ENCODE peak calls at places on chromosomes 2 and 18, in nine cellular contexts. O, K, D, V, E, H, Q, Z and P are unnamed samples. For H3K9me3, the result is how much of the 10 kb centered on the place peaks cover.

GRCh38 chr2:24400207-24400907 is 40.0 kb upstream of the ITSN2 start:
- DNase-seq in E (no peak), H (no peak), V (no peak), O (no peak), K (no peak), Q (no peak), D (no peak), Z (no peak), P (no peak)

GRCh38 chr2:146666336-146666735 is 1178.5 kb upstream of the ACVR2A start:
- DNase-seq in D (no peak), O (no peak), H (no peak), Q (no peak), K (peak), Z (no peak), V (no peak), E (no peak), P (no peak)

GRCh38 chr18:70288851-70289328 is at the start of gene SOCS6:
- DNase-seq in H (peak), V (peak), Q (peak), D (peak), Z (no peak), E (no peak), O (peak), K (peak), P (peak)

GRCh38 chr2:74872310-74872923 is 38.5 kb downstream of the HK2 start:
- DNase-seq in E (no peak), H (no peak), D (no peak), K (no peak), Z (no peak), O (no peak), Q (no peak), V (no peak), P (no peak)

GRCh38 chr2:68918497-68918896 is 34.2 kb downstream of the GKN2 start:
- DNase-seq in K (peak), E (no peak), V (no peak), H (no peak), D (no peak), Q (no peak), Z (no peak), O (no peak), P (no peak)

GRCh38 chr18:26103579-26103978 is 13.2 kb upstream of the SS18 start:
- DNase-seq in D (peak), H (no peak), Z (no peak), K (no peak), Q (no peak), O (no peak), E (peak), V (no peak), P (no peak)

GRCh38 chr2:49403722-49404507 is 249.6 kb upstream of the FSHR start:
- DNase-seq in V (no peak), Q (no peak), E (no peak), D (no peak), O (no peak), H (no peak), K (no peak), Z (no peak), P (no peak)

GRCh38 chr2:232229296-232229916 is 149.1 kb upstream of the ALPP start:
- DNase-seq in O (peak), D (no peak), H (no peak), Z (no peak), E (no peak), K (peak), Q (no peak), V (no peak), P (peak)

GRCh38 chr2:219358170-219359075 is 25.9 kb upstream of the RESP18 start:
- DNase-seq in K (no peak), E (no peak), Z (no peak), V (no peak), O (no peak), Q (no peak), D (no peak), H (peak), P (peak)

GRCh38 chr2:134181219-134181618 is 72.7 kb upstream of the MGAT5 start:
- DNase-seq in E (no peak), H (no peak), V (no peak), D (peak), O (no peak), K (no peak), Z (no peak), Q (peak), P (no peak)

GRCh38 chr2:220162320-220162719 is 534.9 kb downstream of the SLC4A3 start:
- DNase-seq in D (no peak), Z (no peak), V (no peak), K (no peak), O (no peak), E (no peak), H (no peak), Q (no peak), P (no peak)

GRCh38 chr18:48826806-48827205 is 124.0 kb downstream of the SMAD7 start:
- DNase-seq in D (no peak), Q (peak), V (peak), Z (no peak), K (no peak), H (peak), O (no peak), E (no peak), P (peak)

GRCh38 chr2:232525796-232526195 is at the start of gene CHRND:
- DNase-seq in E (no peak), H (no peak), Q (no peak), D (no peak), O (peak), Z (no peak), K (no peak), V (no peak), P (peak)

GRCh38 chr2:79723830-79724229 is 211.0 kb downstream of the CTNNA2 start:
- DNase-seq in K (peak), Z (no peak), V (no peak), Q (no peak), E (no peak), O (no peak), D (no peak), H (no peak), P (no peak)

GRCh38 chr2:196431957-196432356 is 207.6 kb upstream of the CCDC150 start:
- DNase-seq in Q (no peak), Z (no peak), E (peak), K (peak), H (no peak), V (no peak), D (no peak), O (no peak), P (no peak)

GRCh38 chr2:129754831-129755230 is 224.6 kb upstream of the RAB6C start:
- DNase-seq in V (no peak), O (no peak), D (no peak), K (no peak), Z (no peak), Q (no peak), E (no peak), H (no peak), P (no peak)

GRCh38 chr2:16774980-16775963 is 109.6 kb upstream of the CYRIA start:
- DNase-seq in O (no peak), E (no peak), V (no peak), D (no peak), H (no peak), Q (no peak), Z (no peak), K (peak), P (no peak)

GRCh38 chr2:238523158-238524110 is 96.7 kb downstream of the ASB1 start:
- DNase-seq in V (no peak), Q (peak), H (no peak), O (no peak), Z (no peak), E (no peak), D (no peak), K (peak), P (no peak)

GRCh38 chr2:46146866-46147502 is 150.2 kb upstream of the EPAS1 start:
- DNase-seq in V (no peak), Q (no peak), E (no peak), H (no peak), O (no peak), K (no peak), Z (no peak), D (no peak), P (no peak)
- H3K4me3 ChIP-seq in V (no peak), Q (no peak), E (no peak), H (no peak), O (no peak), K (no peak), Z (no peak), D (no peak), P (no peak)

GRCh38 chr2:145626301-145626700 is 1106.4 kb upstream of the ZEB2 start:
- DNase-seq in H (no peak), O (no peak), E (no peak), D (no peak), V (no peak), Z (no peak), Q (no peak), K (no peak), P (no peak)
- H3K27ac ChIP-seq in H (no peak), O (no peak), E (no peak), D (no peak), V (no peak), Z (no peak), Q (no peak), K (no peak), P (no peak)

GRCh38 chr2:161438598-161438997 is 22.5 kb downstream of the TBR1 start:
- DNase-seq in O (no peak), E (no peak), D (no peak), Z (no peak), H (no peak), V (no peak), K (no peak), Q (no peak), P (no peak)
- H3K9me3 ChIP-seq in O (under half), E (under half), D (under half), Z (under half), H (under half), V (under half), K (under half), Q (under half), P (under half)

GRCh38 chr18:31489311-31489710 is 8.7 kb upstream of the DSG2 start:
- DNase-seq in E (no peak), V (no peak), H (no peak), Z (no peak), D (no peak), O (no peak), K (peak), Q (no peak), P (no peak)

GRCh38 chr18:31491586-31491985 is 6.4 kb upstream of the DSG2 start:
- DNase-seq in Z (no peak), H (no peak), E (no peak), D (no peak), O (no peak), K (no peak), V (no peak), Q (no peak), P (no peak)

GRCh38 chr18:31490387-31490786 is 7.6 kb upstream of the DSG2 start:
- DNase-seq in E (no peak), K (peak), Q (peak), H (no peak), Z (no peak), D (no peak), O (no peak), V (no peak), P (no peak)

GRCh38 chr18:31492671-31493070 is 5.3 kb upstream of the DSG2 start:
- DNase-seq in H (no peak), O (no peak), K (no peak), E (no peak), Z (no peak), Q (no peak), V (no peak), D (no peak), P (no peak)

GRCh38 chr18:31490838-31491237 is 7.1 kb upstream of the DSG2 start:
- DNase-seq in H (no peak), E (no peak), V (no peak), Q (no peak), K (no peak), Z (no peak), D (no peak), O (no peak), P (no peak)
- H3K4me3 ChIP-seq in H (no peak), E (no peak), V (no peak), Q (no peak), K (no peak), Z (no peak), D (no peak), O (no peak), P (no peak)

GRCh38 chr2:159459279-159459678 is 157.1 kb downstream of the BAZ2B start:
- DNase-seq in O (no peak), D (no peak), H (no peak), V (no peak), K (peak), Q (no peak), Z (no peak), E (no peak), P (no peak)

GRCh38 chr2:159454185-159454584 is 162.2 kb downstream of the BAZ2B start:
- DNase-seq in O (no peak), Z (no peak), E (no peak), Q (no peak), H (no peak), K (peak), V (no peak), D (no peak), P (no peak)

GRCh38 chr2:159455330-159455918 is 160.9 kb downstream of the BAZ2B start:
- DNase-seq in E (no peak), H (no peak), K (no peak), D (no peak), V (no peak), Q (no peak), Z (no peak), O (no peak), P (no peak)

GRCh38 chr2:159457589-159457988 is 158.8 kb downstream of the BAZ2B start:
- DNase-seq in Z (no peak), O (no peak), K (no peak), Q (peak), H (no peak), E (no peak), V (no peak), D (no peak), P (no peak)

DNA sequence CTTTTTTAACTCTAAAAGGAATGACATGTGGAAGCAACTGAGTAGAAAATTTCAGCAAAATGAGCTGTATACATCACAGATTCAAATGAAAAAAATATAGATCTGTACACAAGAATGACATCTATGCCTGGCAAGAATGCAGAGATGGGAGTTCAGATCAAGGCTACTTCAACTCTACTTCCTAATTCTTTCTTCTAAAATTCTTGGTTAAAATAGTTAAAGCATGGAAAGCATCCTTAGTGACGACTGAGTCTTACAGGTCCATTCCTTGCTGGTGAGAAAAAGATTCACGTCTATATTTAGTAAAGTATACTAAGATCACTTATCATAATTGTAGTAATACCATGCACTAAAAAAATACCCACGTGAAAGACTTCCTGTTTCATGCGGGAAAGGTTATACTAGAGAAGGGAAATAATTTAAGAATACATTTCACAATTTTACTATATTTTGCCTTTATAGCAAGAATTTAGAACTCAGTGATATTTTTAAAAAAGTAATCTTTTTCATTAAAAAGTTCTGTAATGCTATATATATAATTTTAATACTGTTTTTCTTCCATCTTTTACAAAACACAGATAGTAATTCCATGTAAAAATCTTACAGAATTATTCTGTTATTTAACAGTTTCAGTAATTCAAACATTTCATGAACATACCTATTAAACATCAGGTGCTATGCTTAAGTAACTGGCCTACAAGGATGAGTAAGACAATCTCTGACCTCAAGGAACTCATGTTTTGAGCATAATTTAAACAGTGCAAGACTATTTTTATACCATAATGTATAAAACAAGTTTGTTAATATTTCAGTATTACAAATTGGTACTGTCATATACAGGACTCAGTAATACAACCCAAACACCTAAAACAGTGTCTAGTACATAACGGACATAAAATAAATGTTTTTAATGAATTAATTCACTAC is 159.6 kb downstream of the BAZ2B start:
- DNase-seq in E (no peak), H (no peak), Z (no peak), D (no peak), V (no peak), K (peak), O (no peak), Q (no peak), P (no peak)
- H3K27ac ChIP-seq in E (no peak), H (no peak), Z (no peak), D (no peak), V (no peak), K (no peak), O (no peak), Q (no peak), P (no peak)

DNA sequence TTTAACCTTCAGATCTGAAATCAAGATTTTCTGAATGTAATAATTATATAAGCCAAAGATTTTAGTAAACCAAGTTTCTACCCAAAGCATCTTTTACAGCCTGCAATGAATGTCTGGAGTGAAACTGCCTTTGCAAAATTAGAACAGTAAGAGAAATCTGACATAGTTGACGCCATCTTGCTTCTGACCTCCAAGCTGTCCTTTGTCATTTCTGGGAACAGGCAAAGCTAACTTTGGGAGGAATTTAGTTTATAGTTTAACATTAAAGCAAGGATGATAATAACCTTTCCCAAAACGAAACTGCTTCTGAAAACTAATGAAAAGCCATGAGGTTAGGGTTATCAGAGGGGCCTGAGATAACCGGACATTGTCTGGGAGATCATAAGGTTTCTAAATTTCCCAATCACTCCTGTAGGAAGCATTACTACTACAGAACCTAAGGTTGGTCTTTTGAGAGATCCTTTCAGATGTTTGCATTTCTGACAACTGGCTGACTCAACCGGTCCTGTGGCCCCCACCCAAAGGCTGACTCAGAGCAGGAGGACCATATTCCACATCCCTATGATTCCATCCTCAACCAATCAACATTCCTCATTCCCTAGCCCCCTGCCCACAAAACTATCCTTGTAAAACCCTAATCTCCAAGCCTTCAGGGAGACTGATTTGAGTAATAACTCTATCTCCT is 124.5 kb downstream of the TMEM131 start:
- DNase-seq in H (peak), E (peak), V (no peak), Q (no peak), K (peak), O (no peak), D (no peak), Z (no peak), P (no peak)
- H3K9me3 ChIP-seq in H (under half), E (under half), V (under half), Q (under half), K (under half), O (under half), D (under half), Z (under half), P (under half)

GRCh38 chr2:152062130-152063091 is 36.4 kb downstream of the CACNB4 start:
- DNase-seq in D (no peak), Q (no peak), V (no peak), K (peak), O (no peak), E (no peak), Z (no peak), H (no peak), P (peak)
- H3K4me3 ChIP-seq in D (no peak), Q (no peak), V (no peak), K (no peak), O (peak), E (no peak), Z (no peak), H (no peak), P (no peak)